ENCODE peak calls at places on chromosome 2, in seven cellular contexts. C is anterior cingulate cortex; N is endothelial cell; Q is AG04450; Y is head of caudate nucleus; D is Kasumi-1; A is stimulated activated CD4-positive, alpha-beta T cell treated with anti-CD3 and anti-CD28 coated beads, TNF-alpha, amount 100 ng/mL, for 48 hours. J is an unnamed sample.

GRCh38 chr2:105490204-105490603 is 91.4 kb upstream of the FHL2 start:
- DNase-seq in C (no peak), N (no peak), Q (no peak), Y (no peak), D (no peak), A (no peak), J (no peak)

GRCh38 chr2:150587547-150588209 is 100.2 kb upstream of the RND3 start:
- DNase-seq in C (no peak), N (no peak), Q (no peak), Y (no peak), D (no peak), A (no peak), J (no peak)

GRCh38 chr2:160293401-160293911 is 93.4 kb upstream of the ITGB6 start:
- DNase-seq in C (no peak), N (no peak), Q (peak), Y (no peak), D (no peak), A (no peak), J (no peak)

GRCh38 chr2:186771395-186771794 is 77.5 kb downstream of the FAM171B start:
- DNase-seq in C (no peak), N (no peak), Q (no peak), Y (no peak), D (no peak), A (no peak), J (no peak)

GRCh38 chr2:128778843-128779242 is 460.2 kb upstream of the HS6ST1 start:
- DNase-seq in C (no peak), N (no peak), Q (no peak), Y (no peak), D (no peak), A (no peak), J (no peak)

GRCh38 chr2:10956006-10956790 is 44.5 kb downstream of the KCNF1 start:
- DNase-seq in C (no peak), N (no peak), Q (no peak), Y (no peak), D (no peak), A (no peak), J (no peak)

GRCh38 chr2:204686415-204686814 is 141.1 kb downstream of the PARD3B start:
- DNase-seq in C (no peak), N (no peak), Q (no peak), Y (no peak), D (no peak), A (no peak), J (no peak)

GRCh38 chr2:238974510-238975166 is 126.8 kb downstream of the TWIST2 start:
- DNase-seq in C (peak), N (no peak), Q (peak), Y (peak), D (no peak), A (no peak), J (no peak)

GRCh38 chr2:173086518-173087213 is 11.0 kb downstream of the MAP3K20 start:
- DNase-seq in C (no peak), N (no peak), Q (no peak), Y (no peak), D (no peak), A (no peak), J (no peak)

GRCh38 chr2:9108210-9108967 is 98.2 kb upstream of the ASAP2 start:
- DNase-seq in C (no peak), N (no peak), Q (no peak), Y (no peak), D (no peak), A (no peak), J (no peak)